ENCODE peak calls at places on chromosomes 3 and 15, in seven cellular contexts. One of them, this sample, is unnamed.

GRCh38 chr3:143613226-143613625 is 235.0 kb downstream of the SLC9A9 start:
- DNase-seq in PC-3: no peak
- DNase-seq in A673: no peak
- DNase-seq in fibroblast of lung: no peak
- DNase-seq in SK-N-MC: no peak
- DNase-seq in hepatocyte: no peak
- DNase-seq in endothelial cell of umbilical vein: no peak
- DNase-seq in this sample: peak; percentile 37

GRCh38 chr3:124886168-124887051 is 755 bp downstream of the ITGB5 start:
- DNase-seq in PC-3: peak; percentile 49
- DNase-seq in A673: peak; percentile 68
- DNase-seq in fibroblast of lung: peak; percentile 53
- DNase-seq in SK-N-MC: no peak
- DNase-seq in hepatocyte: peak; percentile 84
- DNase-seq in endothelial cell of umbilical vein: peak; percentile 40
- DNase-seq in this sample: peak; percentile 57

GRCh38 chr15:80285379-80285778 is 33.4 kb upstream of the CTXND1 start:
- DNase-seq in PC-3: no peak
- DNase-seq in A673: no peak
- DNase-seq in fibroblast of lung: no peak
- DNase-seq in SK-N-MC: no peak
- DNase-seq in hepatocyte: no peak
- DNase-seq in endothelial cell of umbilical vein: no peak
- DNase-seq in this sample: no peak

GRCh38 chr3:119918992-119919933 is 137.4 kb downstream of the NR1I2 start:
- DNase-seq in PC-3: no peak
- DNase-seq in A673: no peak
- DNase-seq in fibroblast of lung: no peak
- DNase-seq in SK-N-MC: no peak
- DNase-seq in hepatocyte: no peak
- DNase-seq in endothelial cell of umbilical vein: no peak
- DNase-seq in this sample: no peak

GRCh38 chr3:40780341-40780800 is 255.6 kb downstream of the ZNF621 start:
- DNase-seq in PC-3: peak; percentile 4
- DNase-seq in A673: no peak
- DNase-seq in fibroblast of lung: no peak
- DNase-seq in SK-N-MC: no peak
- DNase-seq in hepatocyte: peak; percentile 14
- DNase-seq in endothelial cell of umbilical vein: peak; percentile 8
- DNase-seq in this sample: peak; percentile 46

GRCh38 chr3:97979610-97980009 is 7.4 kb upstream of the RIOX2 start:
- DNase-seq in PC-3: no peak
- DNase-seq in A673: no peak
- DNase-seq in fibroblast of lung: no peak
- DNase-seq in SK-N-MC: no peak
- DNase-seq in hepatocyte: no peak
- DNase-seq in endothelial cell of umbilical vein: no peak
- DNase-seq in this sample: no peak

GRCh38 chr3:30912304-30912703 is 17.8 kb upstream of the GADL1 start:
- DNase-seq in PC-3: no peak
- DNase-seq in A673: no peak
- DNase-seq in fibroblast of lung: no peak
- DNase-seq in SK-N-MC: no peak
- DNase-seq in hepatocyte: no peak
- DNase-seq in endothelial cell of umbilical vein: no peak
- DNase-seq in this sample: no peak

GRCh38 chr3:42501681-42502428 is 588 bp upstream of the VIPR1 start:
- DNase-seq in PC-3: peak; percentile 65
- DNase-seq in A673: peak; percentile 16
- DNase-seq in fibroblast of lung: peak; percentile 15
- DNase-seq in SK-N-MC: no peak
- DNase-seq in hepatocyte: peak; percentile 82
- DNase-seq in endothelial cell of umbilical vein: peak; percentile 50
- DNase-seq in this sample: peak; percentile 52

GRCh38 chr15:82093774-82094211 is 48.0 kb upstream of the MEX3B start:
- DNase-seq in PC-3: peak; percentile 80
- DNase-seq in A673: peak; percentile 18
- DNase-seq in fibroblast of lung: peak; percentile 93
- DNase-seq in SK-N-MC: no peak
- DNase-seq in hepatocyte: no peak
- DNase-seq in endothelial cell of umbilical vein: peak; percentile 74
- DNase-seq in this sample: peak; percentile 86

GRCh38 chr3:37974928-37975223 is 15.7 kb upstream of the VILL start:
- DNase-seq in PC-3: no peak
- DNase-seq in A673: no peak
- DNase-seq in fibroblast of lung: no peak
- DNase-seq in SK-N-MC: no peak
- DNase-seq in hepatocyte: no peak
- DNase-seq in endothelial cell of umbilical vein: no peak
- DNase-seq in this sample: no peak

GRCh38 chr3:155745795-155746550 is 1.1 kb upstream of the PLCH1 start:
- DNase-seq in PC-3: peak; percentile 74
- DNase-seq in A673: peak; percentile 57
- DNase-seq in fibroblast of lung: peak; percentile 50
- DNase-seq in SK-N-MC: no peak
- DNase-seq in hepatocyte: peak; percentile 35
- DNase-seq in endothelial cell of umbilical vein: peak; percentile 27
- DNase-seq in this sample: no peak

GRCh38 chr3:143974877-143975238 is 3.2 kb downstream of the DIPK2A start:
- DNase-seq in PC-3: peak; percentile 31
- DNase-seq in A673: no peak
- DNase-seq in fibroblast of lung: no peak
- DNase-seq in SK-N-MC: no peak
- DNase-seq in hepatocyte: no peak
- DNase-seq in endothelial cell of umbilical vein: peak; percentile 56
- DNase-seq in this sample: peak; percentile 19

GRCh38 chr3:134087046-134087974 is 57.6 kb upstream of the SLCO2A1 start:
- DNase-seq in PC-3: peak; percentile 69
- DNase-seq in A673: no peak
- DNase-seq in fibroblast of lung: peak; percentile 36
- DNase-seq in SK-N-MC: no peak
- DNase-seq in hepatocyte: no peak
- DNase-seq in endothelial cell of umbilical vein: no peak
- DNase-seq in this sample: peak; percentile 52

GRCh38 chr15:85603703-85604102 is 191.0 kb downstream of the KLHL25 start:
- DNase-seq in PC-3: no peak
- DNase-seq in A673: no peak
- DNase-seq in fibroblast of lung: no peak
- DNase-seq in SK-N-MC: no peak
- DNase-seq in hepatocyte: no peak
- DNase-seq in endothelial cell of umbilical vein: no peak
- DNase-seq in this sample: no peak

GRCh38 chr3:129604942-129605592 is 1.4 kb downstream of the PLXND1 start:
- DNase-seq in PC-3: no peak
- DNase-seq in A673: no peak
- DNase-seq in fibroblast of lung: no peak
- DNase-seq in SK-N-MC: no peak
- DNase-seq in hepatocyte: no peak
- DNase-seq in endothelial cell of umbilical vein: no peak
- DNase-seq in this sample: no peak

GRCh38 chr3:129603561-129603942 is 2.9 kb downstream of the PLXND1 start:
- DNase-seq in PC-3: no peak
- DNase-seq in A673: peak; percentile 28
- DNase-seq in fibroblast of lung: no peak
- DNase-seq in SK-N-MC: no peak
- DNase-seq in hepatocyte: no peak
- DNase-seq in endothelial cell of umbilical vein: no peak
- DNase-seq in this sample: no peak

GRCh38 chr3:129605593-129606521 is 619 bp downstream of the PLXND1 start:
- DNase-seq in PC-3: peak; percentile 9
- DNase-seq in A673: peak; percentile 74
- DNase-seq in fibroblast of lung: peak; percentile 67
- DNase-seq in SK-N-MC: no peak
- DNase-seq in hepatocyte: peak; percentile 72
- DNase-seq in endothelial cell of umbilical vein: peak; percentile 67
- DNase-seq in this sample: peak; percentile 25

GRCh38 chr3:129602730-129603560 is 3.5 kb downstream of the PLXND1 start:
- DNase-seq in PC-3: peak; percentile 58
- DNase-seq in A673: peak; percentile 54
- DNase-seq in fibroblast of lung: peak; percentile 94
- DNase-seq in SK-N-MC: no peak
- DNase-seq in hepatocyte: peak; percentile 69
- DNase-seq in endothelial cell of umbilical vein: peak; percentile 96
- DNase-seq in this sample: no peak

GRCh38 chr3:129604223-129604941 is 2.1 kb downstream of the PLXND1 start:
- DNase-seq in PC-3: peak; percentile 17
- DNase-seq in A673: no peak
- DNase-seq in fibroblast of lung: no peak
- DNase-seq in SK-N-MC: no peak
- DNase-seq in hepatocyte: no peak
- DNase-seq in endothelial cell of umbilical vein: no peak
- DNase-seq in this sample: no peak
- H3K27ac ChIP-seq in PC-3: no peak overlapping the region
- H3K27ac ChIP-seq in A673: no peak overlapping the region
- H3K27ac ChIP-seq in fibroblast of lung: peak overlapping the region; percentile 66
- H3K27ac ChIP-seq in SK-N-MC: no peak overlapping the region
- H3K27ac ChIP-seq in hepatocyte: no peak overlapping the region
- H3K27ac ChIP-seq in endothelial cell of umbilical vein: peak overlapping the region; percentile 91
- H3K27ac ChIP-seq in this sample: no peak overlapping the region

DNA sequence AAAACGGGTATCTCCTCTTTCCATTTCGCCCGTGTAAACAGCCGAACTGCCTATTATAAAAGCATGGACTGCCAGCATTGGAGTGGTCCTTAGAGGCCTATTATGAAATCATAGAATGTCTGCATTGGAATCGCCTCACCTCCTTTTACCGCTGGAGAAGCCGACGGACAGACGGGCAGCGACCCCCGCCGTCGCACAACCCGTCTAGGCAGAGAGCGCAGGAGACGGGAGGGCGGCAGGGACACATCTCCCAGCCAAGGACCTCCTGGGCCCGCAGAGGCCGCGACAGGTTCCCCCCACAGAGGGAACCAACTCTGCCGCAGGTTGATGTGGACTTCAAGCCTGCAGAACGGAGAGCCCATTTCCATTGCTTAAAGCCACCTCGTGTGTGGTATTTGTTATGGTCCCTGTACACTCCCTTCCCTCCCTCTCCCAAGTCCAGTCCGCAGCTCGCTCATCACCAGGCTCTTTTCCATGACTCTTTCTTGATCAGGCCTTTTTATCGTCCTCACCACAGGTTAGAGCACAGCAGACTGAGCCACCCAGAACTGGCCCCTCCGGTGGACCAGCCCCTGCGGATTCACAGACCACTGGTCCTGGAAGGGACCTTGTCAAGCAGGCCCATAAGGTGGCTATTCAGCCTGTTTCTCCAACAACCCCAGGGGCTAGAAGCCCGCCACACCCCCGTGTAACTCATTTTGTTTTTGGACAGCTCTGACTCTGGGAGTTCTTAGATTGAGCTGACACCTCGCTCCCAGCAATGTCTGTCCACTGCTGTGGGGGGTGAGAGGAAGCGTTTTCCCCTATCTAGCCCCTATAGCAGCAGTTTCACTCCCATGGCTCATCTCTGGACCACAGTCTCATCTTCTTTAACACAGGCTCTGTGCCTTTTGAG is 764 bp upstream of the PPP1R2 start:
- DNase-seq in PC-3: no peak
- DNase-seq in A673: no peak
- DNase-seq in fibroblast of lung: peak; percentile 19
- DNase-seq in SK-N-MC: no peak
- DNase-seq in hepatocyte: no peak
- DNase-seq in endothelial cell of umbilical vein: no peak
- DNase-seq in this sample: no peak
- TF ChIP-seq EZH2 in PC-3: no peak
- TF ChIP-seq EZH2 in A673: no peak
- TF ChIP-seq EZH2 in fibroblast of lung: no peak
- TF ChIP-seq EZH2 in SK-N-MC: no peak
- TF ChIP-seq EZH2 in hepatocyte: no peak
- TF ChIP-seq EZH2 in endothelial cell of umbilical vein: peak; percentile 44
- TF ChIP-seq EZH2 in this sample: no peak

DNA sequence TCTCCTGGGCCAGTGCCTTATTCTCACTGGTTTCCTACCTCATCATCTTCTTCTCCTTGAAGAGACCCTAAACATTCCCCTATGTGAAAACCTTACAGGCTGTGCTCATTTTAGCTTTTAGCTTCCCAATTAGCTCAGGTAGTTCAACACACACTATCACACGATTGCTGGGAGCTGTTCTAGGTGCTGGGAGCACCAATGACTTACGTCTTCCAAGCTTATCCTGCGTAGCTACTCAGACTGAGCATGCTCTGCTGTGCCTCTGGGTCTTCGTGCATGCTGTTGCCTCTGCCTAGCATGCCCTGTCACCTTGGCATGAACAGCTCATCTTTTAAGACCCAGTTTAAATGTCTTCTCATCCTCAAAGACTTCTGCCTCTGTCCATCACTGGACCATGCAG is 55.7 kb upstream of the APEH start:
- DNase-seq in PC-3: no peak
- DNase-seq in A673: no peak
- DNase-seq in fibroblast of lung: no peak
- DNase-seq in SK-N-MC: no peak
- DNase-seq in hepatocyte: no peak
- DNase-seq in endothelial cell of umbilical vein: no peak
- DNase-seq in this sample: no peak
- H3K27ac ChIP-seq in PC-3: no peak overlapping the region
- H3K27ac ChIP-seq in A673: no peak overlapping the region
- H3K27ac ChIP-seq in fibroblast of lung: no peak overlapping the region
- H3K27ac ChIP-seq in SK-N-MC: no peak overlapping the region
- H3K27ac ChIP-seq in hepatocyte: no peak overlapping the region
- H3K27ac ChIP-seq in endothelial cell of umbilical vein: no peak overlapping the region
- H3K27ac ChIP-seq in this sample: no peak overlapping the region

GRCh38 chr3:99878005-99878404 is 60.3 kb downstream of the CMSS1 start:
- DNase-seq in PC-3: peak; percentile 71
- DNase-seq in A673: no peak
- DNase-seq in fibroblast of lung: peak; percentile 95
- DNase-seq in SK-N-MC: no peak
- DNase-seq in hepatocyte: peak; percentile 50
- DNase-seq in endothelial cell of umbilical vein: peak; percentile 78
- DNase-seq in this sample: peak; percentile 85
- TF ChIP-seq EZH2 in PC-3: no peak
- TF ChIP-seq EZH2 in A673: no peak
- TF ChIP-seq EZH2 in fibroblast of lung: no peak
- TF ChIP-seq EZH2 in SK-N-MC: no peak
- TF ChIP-seq EZH2 in hepatocyte: no peak
- TF ChIP-seq EZH2 in endothelial cell of umbilical vein: no peak
- TF ChIP-seq EZH2 in this sample: no peak

GRCh38 chr3:194138732-194139084 is 2.8 kb downstream of the HES1 start:
- DNase-seq in PC-3: no peak
- DNase-seq in A673: peak; percentile 74
- DNase-seq in fibroblast of lung: peak; percentile 81
- DNase-seq in SK-N-MC: no peak
- DNase-seq in hepatocyte: peak; percentile 32
- DNase-seq in endothelial cell of umbilical vein: no peak
- DNase-seq in this sample: no peak
- H3K27ac ChIP-seq in PC-3: peak overlapping the region; percentile 87
- H3K27ac ChIP-seq in A673: peak overlapping the region; percentile 98
- H3K27ac ChIP-seq in fibroblast of lung: peak overlapping the region; percentile 2
- H3K27ac ChIP-seq in SK-N-MC: peak overlapping the region; percentile 100
- H3K27ac ChIP-seq in hepatocyte: peak overlapping the region; percentile 100
- H3K27ac ChIP-seq in endothelial cell of umbilical vein: peak overlapping the region; percentile 96
- H3K27ac ChIP-seq in this sample: peak overlapping the region; percentile 92